ENCODE peak calls at places on chromosomes 12 and 14, in seven cellular contexts. P is IMR-90, E is lower lobe of right lung, O is tibial artery, Y is A549, I is left lung, H is keratinocyte. V is an unnamed sample.

GRCh38 chr14:78836777-78837176 is 666.6 kb downstream of the NRXN3 start:
- DNase-seq in P (peak), E (no peak), O (no peak), Y (peak), I (no peak), H (peak), V (no peak)

GRCh38 chr12:54439521-54440255 is 20.6 kb upstream of the ITGA5 start:
- DNase-seq in P (peak), E (no peak), O (no peak), Y (peak), I (no peak), H (no peak), V (peak)

GRCh38 chr12:82688035-82688501 is 1.4 kb downstream of the TMTC2 start:
- DNase-seq in P (no peak), E (no peak), O (no peak), Y (peak), I (no peak), H (no peak), V (no peak)

GRCh38 chr14:57391609-57392195 is 1.3 kb downstream of the NAA30 start:
- DNase-seq in P (peak), E (no peak), O (no peak), Y (no peak), I (no peak), H (no peak), V (no peak)

GRCh38 chr14:38357557-38357956 is 101.7 kb upstream of the CLEC14A start:
- DNase-seq in P (peak), E (no peak), O (no peak), Y (no peak), I (no peak), H (no peak), V (no peak)

GRCh38 chr12:80769553-80770140 is 52.9 kb downstream of the MYF5 start:
- DNase-seq in P (no peak), E (no peak), O (no peak), Y (no peak), I (no peak), H (no peak), V (no peak)

GRCh38 chr12:64746663-64747062 is 12.5 kb downstream of the GNS start:
- DNase-seq in P (peak), E (no peak), O (no peak), Y (no peak), I (no peak), H (no peak), V (no peak)

GRCh38 chr14:96956464-96957239 is 159.5 kb downstream of the VRK1 start:
- DNase-seq in P (no peak), E (no peak), O (no peak), Y (no peak), I (no peak), H (no peak), V (no peak)

GRCh38 chr12:131034631-131035267 is 81.0 kb downstream of the ADGRD1 start:
- DNase-seq in P (no peak), E (no peak), O (no peak), Y (no peak), I (no peak), H (no peak), V (no peak)

GRCh38 chr14:104477804-104478375 is 101.7 kb upstream of the C14orf180 start:
- DNase-seq in P (no peak), E (no peak), O (no peak), Y (no peak), I (no peak), H (no peak), V (no peak)

GRCh38 chr12:9039397-9039977 is 50.1 kb downstream of the KLRG1 start:
- DNase-seq in P (peak), E (no peak), O (no peak), Y (peak), I (no peak), H (no peak), V (no peak)

GRCh38 chr14:75831455-75831854 is 150.3 kb downstream of the TGFB3 start:
- DNase-seq in P (peak), E (peak), O (no peak), Y (no peak), I (peak), H (no peak), V (no peak)

GRCh38 chr14:71582705-71583104 is 349.5 kb upstream of the RGS6 start:
- DNase-seq in P (peak), E (no peak), O (no peak), Y (no peak), I (no peak), H (no peak), V (no peak)

GRCh38 chr14:105292810-105293711 is 7.7 kb downstream of the BRF1 start:
- DNase-seq in P (no peak), E (no peak), O (no peak), Y (no peak), I (no peak), H (no peak), V (no peak)

GRCh38 chr14:55780156-55780946 is 200.3 kb downstream of the KTN1 start:
- DNase-seq in P (peak), E (peak), O (peak), Y (no peak), I (peak), H (no peak), V (no peak)

GRCh38 chr14:92798811-92799210 is 4.7 kb downstream of the GOLGA5 start:
- DNase-seq in P (no peak), E (no peak), O (no peak), Y (no peak), I (no peak), H (no peak), V (no peak)

GRCh38 chr12:9932270-9932669 is at the start of gene CLEC2A:
- DNase-seq in P (no peak), E (no peak), O (no peak), Y (no peak), I (no peak), H (no peak), V (no peak)

GRCh38 chr12:103680591-103681065 is 93.6 kb downstream of the STAB2 start:
- DNase-seq in P (peak), E (no peak), O (no peak), Y (no peak), I (peak), H (no peak), V (no peak)

GRCh38 chr12:48235796-48236333 is 32.8 kb upstream of the OR10AD1 start:
- DNase-seq in P (no peak), E (no peak), O (no peak), Y (no peak), I (no peak), H (no peak), V (no peak)

GRCh38 chr14:78010688-78011087 is 159.5 kb upstream of the NRXN3 start:
- DNase-seq in P (peak), E (no peak), O (no peak), Y (no peak), I (no peak), H (peak), V (no peak)

DNA sequence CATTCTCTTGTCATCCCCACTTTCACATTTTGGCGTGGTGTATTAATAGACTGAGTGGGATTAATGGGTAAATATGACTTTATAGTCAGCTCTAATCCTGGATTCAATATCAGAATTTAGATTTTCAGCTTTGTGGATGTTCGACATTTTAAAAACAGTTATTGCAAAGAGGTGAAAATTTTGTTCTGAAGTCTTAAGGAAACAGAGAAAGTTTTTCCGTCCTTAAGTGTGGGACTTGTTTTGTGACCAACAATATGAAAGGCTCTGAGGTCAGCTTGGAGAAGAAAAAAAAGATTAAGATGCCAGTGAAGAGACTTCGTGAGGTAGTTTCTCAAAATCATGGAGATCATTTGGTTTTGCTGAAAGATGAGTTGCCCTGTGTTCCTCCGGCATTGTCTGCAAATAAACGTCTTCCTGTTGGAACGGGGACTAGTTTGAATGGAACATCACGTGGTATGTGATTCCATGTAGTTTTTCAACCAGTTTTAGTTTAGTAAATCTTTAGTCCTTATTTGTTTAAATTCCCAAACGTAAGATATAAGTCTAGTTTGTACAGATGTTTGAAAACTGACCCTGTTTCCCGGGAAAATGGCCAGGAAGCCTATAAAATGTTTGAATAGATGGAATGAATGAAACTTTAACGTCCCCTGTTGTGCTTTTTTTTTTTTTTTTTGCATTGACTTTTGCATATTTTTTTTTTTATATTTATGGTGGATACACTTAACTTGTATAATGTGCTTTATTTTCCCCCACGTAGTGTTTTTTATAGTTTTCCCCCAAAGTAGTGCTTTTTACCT is 690 bp downstream of the KIAA0586 start:
- DNase-seq in P (peak), E (no peak), O (no peak), Y (peak), I (no peak), H (no peak), V (no peak)
- H3K27ac ChIP-seq in P (peak), E (peak), O (peak), Y (peak), I (peak), H (peak), V (peak)

DNA sequence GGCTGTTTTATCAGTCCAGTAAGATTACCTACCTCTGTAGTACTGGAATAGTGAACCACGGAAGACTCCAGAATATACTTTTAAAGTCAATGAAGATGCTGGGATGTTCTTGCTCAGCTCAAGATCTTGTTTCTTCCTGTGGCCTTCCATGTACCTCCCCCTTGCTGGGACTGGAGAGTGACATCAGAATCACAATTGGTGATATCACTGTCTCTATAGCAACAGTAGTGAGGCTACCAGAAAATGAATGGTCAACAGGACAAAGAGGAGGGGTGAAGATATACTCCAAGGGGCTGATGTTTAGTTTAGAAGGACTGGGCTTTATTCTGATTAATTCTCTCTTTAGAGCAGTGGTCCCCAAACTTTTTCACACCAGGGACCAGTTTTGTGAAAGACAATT is 3.8 kb downstream of the AKAP3 start:
- DNase-seq in P (no peak), E (no peak), O (no peak), Y (no peak), I (no peak), H (no peak), V (no peak)
- TF ChIP-seq CTCF in P (no peak), E (no peak), O (no peak), Y (no peak), I (no peak), H (no peak), V (no peak)

GRCh38 chr14:60861545-60862147 is 119.2 kb downstream of the TRMT5 start:
- DNase-seq in P (no peak), E (no peak), O (no peak), Y (no peak), I (no peak), H (no peak), V (no peak)
- H3K27ac ChIP-seq in P (no peak), E (peak), O (no peak), Y (no peak), I (no peak), H (no peak), V (no peak)

GRCh38 chr12:106025129-106025528 is 113.6 kb downstream of the NUAK1 start:
- DNase-seq in P (no peak), E (no peak), O (no peak), Y (no peak), I (no peak), H (no peak), V (no peak)
- TF ChIP-seq CTCF in P (no peak), E (no peak), O (no peak), Y (no peak), I (no peak), H (no peak), V (no peak)

GRCh38 chr14:32621585-32621984 is 292.5 kb downstream of the AKAP6 start:
- DNase-seq in P (no peak), E (no peak), O (no peak), Y (no peak), I (no peak), H (no peak), V (no peak)
- H3K27ac ChIP-seq in P (no peak), E (no peak), O (no peak), Y (no peak), I (no peak), H (no peak), V (no peak)

V was measured in dorsolateral prefrontal cortex.